ENCODE peak calls at places on chromosomes 4 and X, in four cellular contexts. V, N, R and K are unnamed samples.

GRCh38 chr4:105092356-105092755 is 54.3 kb upstream of the TET2 start:
- DNase-seq in V (no peak), N (no peak), R (no peak), K (no peak)

GRCh38 chr4:107589269-107589668 is 130.8 kb downstream of the PAPSS1 start:
- DNase-seq in V (no peak), N (no peak), R (no peak), K (no peak)

GRCh38 chrX:150211988-150212387 is 151.1 kb upstream of the MAMLD1 start:
- DNase-seq in V (no peak), N (no peak), R (no peak), K (no peak)

GRCh38 chrX:153804621-153805020 is 10.2 kb downstream of the SSR4 start:
- DNase-seq in V (no peak), N (no peak), R (no peak), K (no peak)

GRCh38 chr4:83223781-83224180 is 60.8 kb downstream of the COQ2 start:
- DNase-seq in V (no peak), N (no peak), R (no peak), K (no peak)

GRCh38 chr4:54971474-54971950 is 153.9 kb downstream of the KDR start:
- DNase-seq in V (peak; percentile 27), N (no peak), R (no peak), K (no peak)

GRCh38 chrX:22373094-22373493 is 100.4 kb downstream of the CBLL2 start:
- DNase-seq in V (no peak), N (no peak), R (no peak), K (no peak)

GRCh38 chr4:37762294-37763163 is 64.0 kb upstream of the PGM2 start:
- DNase-seq in V (no peak), N (no peak), R (no peak), K (no peak)

GRCh38 chrX:117274943-117275342 is 812.2 kb upstream of the CT83 start:
- DNase-seq in V (no peak), N (no peak), R (no peak), K (no peak)